ENCODE peak calls at places on chromosomes 12 and 14, in nine cellular contexts. G is endothelial cell of umbilical vein, F is Panc1, Y is transverse colon, J is stomach, S is esophagus muscularis mucosa, N is sigmoid colon, I is K562, U is HL-60. H is an unnamed sample.

GRCh38 chr14:97844042-97844441 is 1046.9 kb downstream of the VRK1 start:
- DNase-seq in F (no peak), U (no peak), Y (no peak), N (no peak), S (peak; percentile 84), G (no peak), I (no peak), J (no peak), H (no peak)

GRCh38 chr12:69834566-69834965 is 9.5 kb downstream of the MYRFL start:
- DNase-seq in I (no peak), N (no peak), S (no peak), Y (no peak), J (no peak), F (no peak), G (peak; percentile 45), U (no peak), H (no peak)

GRCh38 chr12:110531741-110532333 is 29.7 kb downstream of the RAD9B start:
- DNase-seq in I (no peak), N (no peak), F (no peak), U (no peak), J (no peak), G (no peak), S (no peak), Y (no peak), H (no peak)

GRCh38 chr12:11482955-11483354 is 87.6 kb upstream of the PRB2 start:
- DNase-seq in U (no peak), F (no peak), S (no peak), I (no peak), Y (no peak), G (peak; percentile 88), J (no peak), N (no peak), H (no peak)

GRCh38 chr14:68789002-68789797 is 3.7 kb downstream of the ZFP36L1 start:
- DNase-seq in F (no peak), S (no peak), Y (peak; percentile 91), U (peak; percentile 21), J (peak; percentile 88), I (peak; percentile 67), N (peak; percentile 95), G (peak; percentile 79), H (peak; percentile 71)

GRCh38 chr14:56413721-56414120 is 165.9 kb upstream of the TMEM260 start:
- DNase-seq in Y (no peak), J (no peak), N (no peak), U (no peak), F (no peak), I (no peak), G (no peak), S (no peak), H (no peak)

GRCh38 chr14:64421166-64421565 is 33.0 kb downstream of the MTHFD1 start:
- DNase-seq in U (no peak), N (no peak), J (no peak), F (no peak), Y (no peak), G (no peak), S (no peak), I (no peak), H (no peak)

GRCh38 chr14:24051162-24051788 is 534 bp upstream of the CARMIL3 start:
- DNase-seq in F (no peak), N (peak; percentile 68), J (peak; percentile 28), Y (peak; percentile 52), S (no peak), U (no peak), G (no peak), I (no peak), H (peak; percentile 52)

GRCh38 chr12:131642101-131642540 is 68.8 kb upstream of the SFSWAP start:
- DNase-seq in J (no peak), G (peak; percentile 0), S (no peak), I (peak; percentile 91), N (no peak), F (no peak), Y (no peak), U (no peak), H (peak; percentile 42)

GRCh38 chr12:86711716-86712115 is 455.5 kb upstream of the MGAT4C start:
- DNase-seq in G (peak; percentile 12), S (no peak), N (no peak), U (no peak), I (no peak), J (no peak), Y (no peak), F (no peak), H (no peak)

GRCh38 chr14:95482967-95483842 is 33.2 kb downstream of the SYNE3 start:
- DNase-seq in F (no peak), I (peak; percentile 16), J (peak; percentile 67), N (peak; percentile 91), S (no peak), U (no peak), G (peak; percentile 98), Y (peak; percentile 71), H (no peak)

GRCh38 chr14:53954551-53955233 is 1.9 kb downstream of the BMP4 start:
- DNase-seq in I (no peak), F (no peak), N (peak; percentile 67), U (no peak), G (peak; percentile 58), S (no peak), J (no peak), Y (no peak), H (no peak)

GRCh38 chr12:116233669-116234068 is 43.8 kb downstream of the MED13L start:
- DNase-seq in U (no peak), N (no peak), F (no peak), G (peak; percentile 68), I (no peak), J (no peak), S (no peak), Y (no peak), H (no peak)

GRCh38 chr14:73729015-73729330 is 14.8 kb upstream of the PNMA1 start:
- DNase-seq in N (no peak), G (no peak), Y (no peak), I (no peak), J (no peak), U (no peak), F (no peak), S (no peak), H (no peak)

GRCh38 chr14:73726025-73726961 is 12.1 kb upstream of the PNMA1 start:
- DNase-seq in F (no peak), N (no peak), S (peak; percentile 68), G (no peak), J (no peak), I (peak; percentile 33), U (no peak), Y (no peak), H (no peak)

GRCh38 chr14:73725116-73726024 is 11.2 kb upstream of the PNMA1 start:
- DNase-seq in J (no peak), U (no peak), S (peak; percentile 90), I (peak; percentile 62), Y (no peak), F (no peak), N (peak; percentile 71), G (no peak), H (no peak)

GRCh38 chr14:73728106-73729014 is 14.2 kb upstream of the PNMA1 start:
- DNase-seq in U (no peak), N (peak; percentile 92), J (peak; percentile 91), F (peak; percentile 71), Y (peak; percentile 94), I (peak; percentile 75), G (peak; percentile 88), S (peak; percentile 95), H (peak; percentile 92)

GRCh38 chr14:73727181-73727580 is 13.0 kb upstream of the PNMA1 start:
- DNase-seq in Y (no peak), S (no peak), N (no peak), U (no peak), F (no peak), J (no peak), G (no peak), I (no peak), H (no peak)
- TF ChIP-seq POLR2AphosphoS5 in Y (no peak), S (no peak), N (no peak), U (no peak), F (no peak), J (no peak), G (no peak), I (no peak), H (no peak)

GRCh38 chr12:50533203-50533584 is 28.4 kb downstream of the DIP2B start:
- DNase-seq in S (no peak), U (no peak), N (no peak), Y (no peak), I (no peak), F (no peak), G (no peak), J (no peak), H (no peak)
- TF ChIP-seq POLR2AphosphoS5 in S (no peak), U (no peak), N (no peak), Y (no peak), I (no peak), F (no peak), G (no peak), J (no peak), H (no peak)

GRCh38 chr14:22772725-22773124 is 6.2 kb downstream of the OXA1L start:
- DNase-seq in F (no peak), N (no peak), I (no peak), Y (no peak), G (no peak), U (no peak), J (no peak), S (no peak), H (no peak)

GRCh38 chr14:22773162-22774010 is 6.9 kb downstream of the OXA1L start:
- DNase-seq in G (no peak), N (no peak), U (no peak), S (no peak), F (no peak), J (no peak), Y (no peak), I (no peak), H (no peak)

GRCh38 chr14:22770481-22771187 is 4.1 kb downstream of the OXA1L start:
- DNase-seq in Y (no peak), I (no peak), F (no peak), J (no peak), S (no peak), G (no peak), N (no peak), U (no peak), H (no peak)

GRCh38 chr14:22776215-22776614 is 9.7 kb downstream of the OXA1L start:
- DNase-seq in S (no peak), U (no peak), N (no peak), J (no peak), G (no peak), Y (no peak), F (no peak), I (no peak), H (no peak)

DNA sequence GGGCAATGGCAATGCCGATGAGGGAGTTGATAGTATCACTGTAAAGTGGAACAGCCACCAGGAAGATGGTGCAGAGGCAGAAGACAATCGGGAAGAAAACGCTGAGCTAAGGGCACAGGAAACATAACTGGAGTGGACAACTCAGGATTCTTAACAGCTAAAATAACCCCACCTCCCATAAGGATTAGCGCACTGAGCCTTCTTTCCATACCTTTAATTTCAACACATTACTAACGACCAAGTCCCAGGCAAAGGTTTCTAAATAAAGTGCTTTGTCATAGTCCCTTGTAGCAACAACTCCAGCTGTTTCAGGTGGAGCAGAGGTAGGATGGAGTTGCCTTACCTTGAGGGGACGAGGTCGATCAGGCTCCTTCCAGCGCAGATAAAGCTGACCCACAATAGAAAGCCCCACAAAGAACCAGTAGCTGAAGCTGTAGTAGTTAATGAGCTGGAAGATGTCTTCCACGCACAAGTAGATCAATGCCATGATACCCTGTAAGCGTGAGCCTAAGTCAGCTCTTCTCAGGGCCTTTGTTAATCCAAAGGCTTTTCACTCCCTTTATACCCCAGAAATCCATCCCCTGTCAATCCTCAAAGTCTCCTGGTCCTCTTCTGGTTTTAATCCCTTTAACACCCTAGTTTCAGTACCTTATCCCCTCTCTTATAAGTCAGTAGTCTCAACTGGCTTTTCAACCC is 7.7 kb downstream of the OXA1L start:
- DNase-seq in G (no peak), U (no peak), J (no peak), F (no peak), Y (no peak), S (no peak), N (no peak), I (no peak), H (no peak)
- TF ChIP-seq POLR2AphosphoS5 in G (no peak), U (peak; percentile 14), J (no peak), F (peak; percentile 27), Y (no peak), S (no peak), N (no peak), I (peak; percentile 29), H (peak; percentile 13)

GRCh38 chr12:119088917-119089667 is 89.6 kb upstream of the HSPB8 start:
- DNase-seq in U (no peak), Y (no peak), G (no peak), I (no peak), J (no peak), S (no peak), F (no peak), N (no peak), H (peak; percentile 92)
- TF ChIP-seq POLR2AphosphoS5 in U (no peak), Y (no peak), G (no peak), I (no peak), J (no peak), S (no peak), F (no peak), N (no peak), H (no peak)

H was measured in GM23338.